ENCODE peak calls at places on chromosomes 7 and 10, in six cellular contexts. One of them, this sample, is unnamed.

GRCh38 chr7:70569335-70569819 is 562.6 kb upstream of the GALNT17 start:
- DNase-seq in ascending aorta: no peak
- DNase-seq in choroid plexus epithelial cell: no peak
- DNase-seq in WTC11: no peak
- DNase-seq in heart left ventricle: no peak
- DNase-seq in nephron progenitor cell: no peak
- DNase-seq in this sample: no peak

GRCh38 chr10:17454181-17454800 is at the start of gene ST8SIA6:
- DNase-seq in nephron progenitor cell: peak; percentile 71
- DNase-seq in WTC11: peak; percentile 66
- DNase-seq in choroid plexus epithelial cell: peak; percentile 56
- DNase-seq in heart left ventricle: peak; percentile 62
- DNase-seq in ascending aorta: no peak
- DNase-seq in this sample: peak; percentile 85

GRCh38 chr7:98352621-98353020 is 48.3 kb downstream of the BAIAP2L1 start:
- DNase-seq in heart left ventricle: no peak
- DNase-seq in WTC11: no peak
- DNase-seq in choroid plexus epithelial cell: peak; percentile 90
- DNase-seq in ascending aorta: no peak
- DNase-seq in nephron progenitor cell: no peak
- DNase-seq in this sample: no peak

GRCh38 chr10:69438531-69439349 is 12.5 kb upstream of the TSPAN15 start:
- DNase-seq in heart left ventricle: no peak
- DNase-seq in WTC11: no peak
- DNase-seq in nephron progenitor cell: no peak
- DNase-seq in choroid plexus epithelial cell: peak; percentile 47
- DNase-seq in ascending aorta: no peak
- DNase-seq in this sample: no peak

GRCh38 chr7:33192695-33193291 is 63.4 kb downstream of the BBS9 start:
- DNase-seq in ascending aorta: no peak
- DNase-seq in heart left ventricle: no peak
- DNase-seq in nephron progenitor cell: no peak
- DNase-seq in choroid plexus epithelial cell: no peak
- DNase-seq in WTC11: no peak
- DNase-seq in this sample: no peak

GRCh38 chr7:132029369-132030160 is 473.1 kb upstream of the PODXL start:
- DNase-seq in heart left ventricle: no peak
- DNase-seq in WTC11: no peak
- DNase-seq in nephron progenitor cell: no peak
- DNase-seq in choroid plexus epithelial cell: no peak
- DNase-seq in ascending aorta: no peak
- DNase-seq in this sample: no peak

GRCh38 chr10:112115781-112116385 is 67.7 kb downstream of the GPAM start:
- DNase-seq in heart left ventricle: peak; percentile 36
- DNase-seq in choroid plexus epithelial cell: peak; percentile 60
- DNase-seq in ascending aorta: no peak
- DNase-seq in nephron progenitor cell: peak; percentile 51
- DNase-seq in WTC11: peak; percentile 72
- DNase-seq in this sample: no peak

GRCh38 chr10:121597504-121598241 is 571 bp downstream of the FGFR2 start:
- DNase-seq in nephron progenitor cell: peak; percentile 47
- DNase-seq in ascending aorta: no peak
- DNase-seq in WTC11: peak; percentile 51
- DNase-seq in heart left ventricle: no peak
- DNase-seq in choroid plexus epithelial cell: no peak
- DNase-seq in this sample: no peak

GRCh38 chr10:7561216-7561893 is 105.4 kb downstream of the ITIH5 start:
- DNase-seq in heart left ventricle: peak; percentile 91
- DNase-seq in WTC11: peak; percentile 40
- DNase-seq in ascending aorta: no peak
- DNase-seq in nephron progenitor cell: peak; percentile 18
- DNase-seq in choroid plexus epithelial cell: peak; percentile 7
- DNase-seq in this sample: no peak

GRCh38 chr10:89278034-89278535 is 23.8 kb upstream of the IFIT2 start:
- DNase-seq in choroid plexus epithelial cell: peak; percentile 99
- DNase-seq in ascending aorta: no peak
- DNase-seq in WTC11: no peak
- DNase-seq in nephron progenitor cell: no peak
- DNase-seq in heart left ventricle: peak; percentile 46
- DNase-seq in this sample: no peak

GRCh38 chr10:78356291-78356915 is 322.7 kb downstream of the RPS24 start:
- DNase-seq in ascending aorta: no peak
- DNase-seq in nephron progenitor cell: no peak
- DNase-seq in heart left ventricle: no peak
- DNase-seq in choroid plexus epithelial cell: no peak
- DNase-seq in WTC11: no peak
- DNase-seq in this sample: no peak

GRCh38 chr7:156764016-156764669 is 123.6 kb downstream of the RNF32 start:
- DNase-seq in ascending aorta: no peak
- DNase-seq in nephron progenitor cell: peak; percentile 50
- DNase-seq in WTC11: peak; percentile 56
- DNase-seq in heart left ventricle: peak; percentile 76
- DNase-seq in choroid plexus epithelial cell: peak; percentile 90
- DNase-seq in this sample: peak; percentile 62

DNA sequence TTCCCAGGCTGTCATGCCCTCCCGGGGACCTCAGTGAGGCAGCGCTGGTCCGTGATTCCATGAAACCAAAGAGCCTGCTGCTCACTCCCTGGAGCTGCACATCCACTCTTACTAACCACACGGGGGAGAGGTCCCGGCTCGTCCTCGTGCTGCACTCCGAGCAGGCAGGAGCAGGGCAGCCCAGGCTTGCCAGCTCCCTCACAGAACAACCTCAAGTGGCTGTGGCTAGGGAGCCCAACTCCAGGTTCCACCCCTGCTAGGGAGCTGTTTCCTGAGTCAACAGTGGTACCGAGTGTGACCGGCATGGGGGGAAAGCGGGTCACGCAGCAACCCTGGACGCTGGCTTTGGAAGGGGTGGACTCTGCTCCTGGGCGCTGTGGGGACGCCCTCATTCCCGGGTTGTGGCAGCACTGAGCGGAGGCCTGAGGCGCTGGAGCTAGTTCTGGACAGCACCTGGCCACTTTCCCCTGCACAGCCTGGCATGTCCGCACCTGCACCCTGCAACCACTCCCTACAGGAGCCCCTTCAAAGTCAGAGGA is 27.9 kb upstream of the PPP2R2D start:
- DNase-seq in heart left ventricle: no peak
- DNase-seq in ascending aorta: no peak
- DNase-seq in choroid plexus epithelial cell: no peak
- DNase-seq in nephron progenitor cell: no peak
- DNase-seq in WTC11: no peak
- DNase-seq in this sample: no peak
- TF ChIP-seq CTCF in heart left ventricle: no peak
- TF ChIP-seq CTCF in ascending aorta: no peak
- TF ChIP-seq CTCF in choroid plexus epithelial cell: no peak
- TF ChIP-seq CTCF in nephron progenitor cell: no peak
- TF ChIP-seq CTCF in WTC11: no peak
- TF ChIP-seq CTCF in this sample: no peak

GRCh38 chr7:92833766-92834605 is 2.4 kb downstream of the CDK6 start:
- DNase-seq in nephron progenitor cell: peak; percentile 84
- DNase-seq in choroid plexus epithelial cell: peak; percentile 85
- DNase-seq in ascending aorta: peak; percentile 51
- DNase-seq in WTC11: peak; percentile 66
- DNase-seq in heart left ventricle: peak; percentile 90
- DNase-seq in this sample: peak; percentile 94
- TF ChIP-seq CTCF in nephron progenitor cell: no peak
- TF ChIP-seq CTCF in choroid plexus epithelial cell: peak; percentile 29
- TF ChIP-seq CTCF in ascending aorta: peak; percentile 35
- TF ChIP-seq CTCF in WTC11: no peak
- TF ChIP-seq CTCF in heart left ventricle: peak; percentile 43
- TF ChIP-seq CTCF in this sample: no peak

DNA sequence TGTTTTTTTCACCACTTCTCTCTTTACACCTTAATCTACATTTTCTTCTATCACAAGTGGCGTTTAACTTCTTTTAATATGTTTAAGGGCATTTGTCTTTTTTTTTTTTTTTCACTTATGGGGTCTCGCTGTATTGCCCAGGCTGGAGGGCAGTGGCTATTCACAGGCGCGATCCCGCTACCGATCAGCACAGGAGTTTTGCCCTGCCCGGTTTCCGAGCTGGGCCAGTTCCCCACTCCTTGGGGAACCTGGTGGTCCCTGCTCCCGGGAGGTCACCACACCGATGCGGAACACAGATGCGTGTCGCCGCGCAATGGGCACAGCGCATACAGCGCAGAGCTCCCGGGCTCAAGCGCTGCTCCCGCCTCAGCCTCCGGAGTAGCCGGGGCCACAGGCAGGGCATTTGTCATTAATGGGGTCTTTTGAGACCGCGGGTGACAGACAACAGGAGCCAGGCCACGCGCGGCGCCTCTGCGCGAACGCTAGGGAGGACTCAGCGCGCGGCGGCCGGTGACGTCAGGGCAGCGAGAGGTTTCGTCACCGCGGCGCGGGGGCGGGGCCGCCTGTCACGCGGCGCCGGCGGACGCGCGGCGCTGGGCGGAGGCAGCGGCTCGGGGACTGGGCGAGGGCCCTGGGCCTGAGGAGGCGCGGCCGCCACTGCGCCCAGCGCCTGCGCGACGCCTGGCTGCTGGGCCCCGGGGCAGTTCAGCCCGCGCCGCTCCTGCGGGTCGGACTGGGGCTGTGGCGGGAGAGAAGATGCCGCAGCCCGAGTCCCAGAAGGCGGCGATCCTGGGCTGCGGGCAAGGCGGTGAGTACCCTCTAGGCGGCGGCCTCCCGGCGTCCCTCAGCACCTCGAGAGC is at the start of gene GALNT11:
- DNase-seq in nephron progenitor cell: peak; percentile 91
- DNase-seq in ascending aorta: peak; percentile 52
- DNase-seq in heart left ventricle: peak; percentile 91
- DNase-seq in choroid plexus epithelial cell: peak; percentile 80
- DNase-seq in WTC11: peak; percentile 72
- DNase-seq in this sample: peak; percentile 87
- TF ChIP-seq CTCF in nephron progenitor cell: peak; percentile 8
- TF ChIP-seq CTCF in ascending aorta: peak; percentile 19
- TF ChIP-seq CTCF in heart left ventricle: peak; percentile 13
- TF ChIP-seq CTCF in choroid plexus epithelial cell: peak; percentile 43
- TF ChIP-seq CTCF in WTC11: no peak
- TF ChIP-seq CTCF in this sample: no peak

DNA sequence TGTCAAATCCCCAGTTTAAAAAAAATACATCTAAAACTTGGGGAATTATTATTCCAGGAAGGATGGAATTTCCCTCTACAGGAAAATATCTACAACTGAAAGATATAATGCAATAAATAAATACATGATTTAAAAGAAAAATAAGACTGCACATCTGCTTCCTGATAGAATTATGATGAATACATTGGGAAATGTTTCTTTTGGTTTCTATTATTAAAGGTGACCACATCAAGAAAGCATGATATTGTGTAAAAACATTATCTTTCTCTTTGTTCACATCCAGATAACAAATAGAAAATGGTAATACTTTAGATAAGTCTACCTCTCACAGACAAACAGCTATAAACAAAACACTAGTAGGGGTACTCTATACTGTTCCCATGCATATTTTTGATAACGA is 19.2 kb downstream of the SEMA3D start:
- DNase-seq in WTC11: no peak
- DNase-seq in choroid plexus epithelial cell: no peak
- DNase-seq in heart left ventricle: no peak
- DNase-seq in nephron progenitor cell: no peak
- DNase-seq in ascending aorta: no peak
- DNase-seq in this sample: no peak
- TF ChIP-seq CTCF in WTC11: no peak
- TF ChIP-seq CTCF in choroid plexus epithelial cell: no peak
- TF ChIP-seq CTCF in heart left ventricle: no peak
- TF ChIP-seq CTCF in nephron progenitor cell: no peak
- TF ChIP-seq CTCF in ascending aorta: no peak
- TF ChIP-seq CTCF in this sample: no peak

GRCh38 chr7:1377111-1377909 is 82.0 kb downstream of the MICALL2 start:
- DNase-seq in heart left ventricle: peak; percentile 14
- DNase-seq in ascending aorta: no peak
- DNase-seq in WTC11: no peak
- DNase-seq in choroid plexus epithelial cell: no peak
- DNase-seq in nephron progenitor cell: no peak
- DNase-seq in this sample: peak; percentile 55
- TF ChIP-seq CTCF in heart left ventricle: no peak
- TF ChIP-seq CTCF in ascending aorta: no peak
- TF ChIP-seq CTCF in WTC11: no peak
- TF ChIP-seq CTCF in choroid plexus epithelial cell: no peak
- TF ChIP-seq CTCF in nephron progenitor cell: no peak
- TF ChIP-seq CTCF in this sample: no peak

DNA sequence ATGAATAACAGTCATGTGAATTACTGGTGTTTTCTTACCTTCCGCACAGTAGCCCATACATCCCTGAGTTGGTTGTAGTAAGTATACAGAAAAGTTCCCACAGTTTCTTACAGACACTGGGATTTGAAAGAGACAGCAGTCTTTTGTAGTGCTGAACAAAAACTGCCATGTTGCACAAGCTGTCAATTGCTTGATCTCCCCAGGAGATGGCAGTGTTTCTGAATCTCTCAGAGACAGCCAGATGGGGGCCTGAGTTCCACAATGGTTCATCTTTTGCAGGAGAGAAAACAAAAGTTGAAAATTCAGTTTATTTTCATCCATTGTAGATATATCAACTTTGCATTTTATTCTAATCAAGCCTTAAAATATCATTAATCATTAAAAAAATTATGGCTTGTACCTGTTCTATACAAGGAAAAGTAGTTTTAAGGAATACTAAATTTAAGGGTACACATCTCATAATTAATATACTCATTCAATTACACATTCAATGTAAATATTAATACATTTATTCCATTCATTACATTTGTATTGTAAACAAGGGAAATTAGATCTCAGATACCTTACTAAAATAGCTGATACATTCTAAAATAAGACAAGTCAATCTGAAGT is 14.5 kb downstream of the VWDE start:
- DNase-seq in heart left ventricle: no peak
- DNase-seq in ascending aorta: no peak
- DNase-seq in choroid plexus epithelial cell: peak; percentile 84
- DNase-seq in WTC11: peak; percentile 65
- DNase-seq in nephron progenitor cell: peak; percentile 49
- DNase-seq in this sample: no peak
- TF ChIP-seq CTCF in heart left ventricle: peak; percentile 42
- TF ChIP-seq CTCF in ascending aorta: peak; percentile 33
- TF ChIP-seq CTCF in choroid plexus epithelial cell: peak; percentile 90
- TF ChIP-seq CTCF in WTC11: peak; percentile 62
- TF ChIP-seq CTCF in nephron progenitor cell: peak; percentile 76
- TF ChIP-seq CTCF in this sample: peak; percentile 60

This sample was measured in left lung.